ENCODE peak calls at places on chromosomes 1 and 21, in four cellular contexts. E is body of pancreas, P is pancreas, J is fibroblast of villous mesenchyme. Q is an unnamed sample.

GRCh38 chr1:12185556-12186276 is 18.9 kb downstream of the TNFRSF1B start:
- DNase-seq in P (peak), J (peak), E (no peak), Q (peak)

GRCh38 chr1:212700892-212701819 is 1.5 kb upstream of the BATF3 start:
- DNase-seq in P (no peak), E (peak), J (peak), Q (peak)

GRCh38 chr1:86596891-86597290 is 50.0 kb downstream of the CLCA4 start:
- DNase-seq in J (peak), E (no peak), P (no peak), Q (peak)

GRCh38 chr1:30413606-30414005 is 309.8 kb downstream of the MATN1 start:
- DNase-seq in J (no peak), E (no peak), P (no peak), Q (no peak)

GRCh38 chr1:237879195-237879594 is 11.5 kb downstream of the ZP4 start:
- DNase-seq in E (no peak), J (peak), P (no peak), Q (peak)

GRCh38 chr1:74652711-74653131 is 20.9 kb downstream of the ERICH3 start:
- DNase-seq in J (peak), E (no peak), P (no peak), Q (peak)

GRCh38 chr1:48684381-48684780 is 92.3 kb downstream of the BEND5 start:
- DNase-seq in E (no peak), P (no peak), J (no peak), Q (no peak)

GRCh38 chr1:65615859-65616258 is 176.8 kb upstream of the PDE4B start:
- DNase-seq in P (no peak), E (no peak), J (no peak), Q (peak)

GRCh38 chr1:234643111-234643849 is 33.3 kb upstream of the IRF2BP2 start:
- DNase-seq in J (no peak), E (peak), P (peak), Q (no peak)

GRCh38 chr1:191284175-191284574 is 806.5 kb upstream of the BRINP3 start:
- DNase-seq in E (no peak), P (no peak), J (no peak), Q (no peak)

GRCh38 chr1:47434051-47434842 is 3.6 kb upstream of the FOXD2 start:
- DNase-seq in P (peak), E (peak), J (peak), Q (peak)

GRCh38 chr1:39892611-39893595 is 8.8 kb downstream of the MYCL start:
- DNase-seq in P (no peak), J (peak), E (peak), Q (peak)

GRCh38 chr1:53654216-53655210 is 84.5 kb downstream of the GLIS1 start:
- DNase-seq in E (no peak), P (no peak), J (peak), Q (peak)

GRCh38 chr1:237566581-237566980 is 324.1 kb downstream of the ZP4 start:
- DNase-seq in E (no peak), P (no peak), J (no peak), Q (no peak)

GRCh38 chr21:41606706-41607105 is 98.7 kb upstream of the TMPRSS2 start:
- DNase-seq in E (no peak), J (no peak), P (no peak), Q (no peak)

GRCh38 chr1:238660849-238661248 is 725.5 kb upstream of the CHRM3 start:
- DNase-seq in P (no peak), J (no peak), E (no peak), Q (no peak)

GRCh38 chr1:172997941-172998361 is 52.8 kb downstream of the TNFSF18 start:
- DNase-seq in E (no peak), P (no peak), J (peak), Q (peak)

GRCh38 chr1:242467556-242468145 is 56.8 kb downstream of the PLD5 start:
- DNase-seq in P (no peak), J (peak), E (peak), Q (peak)

GRCh38 chr1:38953433-38953860 is 11.8 kb upstream of the RHBDL2 start:
- DNase-seq in E (no peak), P (no peak), J (no peak), Q (no peak)

GRCh38 chr1:74531807-74532206 is 19.4 kb upstream of the LRRC53 start:
- DNase-seq in P (no peak), J (no peak), E (no peak), Q (no peak)

GRCh38 chr1:117339866-117340357 is 27.3 kb upstream of the MAN1A2 start:
- DNase-seq in E (peak), P (no peak), J (peak), Q (peak)
- TF ChIP-seq CTCF in E (no peak), P (no peak), J (peak), Q (no peak)

GRCh38 chr1:79090985-79091384 is 84.5 kb upstream of the ADGRL4 start:
- DNase-seq in P (no peak), J (peak), E (no peak), Q (peak)

GRCh38 chr1:79089946-79090345 is 83.4 kb upstream of the ADGRL4 start:
- DNase-seq in J (no peak), P (no peak), E (no peak), Q (no peak)
- H3K4me3 ChIP-seq in J (no peak), P (no peak), E (no peak), Q (no peak)

DNA sequence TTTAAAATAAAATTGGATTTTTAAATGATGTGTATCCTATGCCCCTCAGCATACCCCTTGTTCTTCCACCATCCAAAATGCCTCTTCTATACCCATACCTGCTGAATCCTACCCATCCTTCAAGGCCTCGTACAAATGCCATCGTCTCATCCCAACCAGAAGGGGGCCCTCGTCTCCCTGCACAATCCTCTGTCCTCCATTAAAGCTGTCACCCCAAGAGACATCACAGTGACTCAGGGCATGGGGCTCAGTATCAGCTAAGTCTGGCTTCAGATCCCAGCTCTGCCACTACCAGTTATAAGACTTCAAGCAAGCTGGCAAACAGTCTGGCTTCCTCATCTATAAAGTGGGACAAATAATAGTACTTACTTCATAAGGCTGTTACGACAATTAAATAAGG is 23.8 kb downstream of the IGFN1 start:
- DNase-seq in E (no peak), J (no peak), P (no peak), Q (no peak)
- TF ChIP-seq CTCF in E (no peak), J (no peak), P (no peak), Q (no peak)

DNA sequence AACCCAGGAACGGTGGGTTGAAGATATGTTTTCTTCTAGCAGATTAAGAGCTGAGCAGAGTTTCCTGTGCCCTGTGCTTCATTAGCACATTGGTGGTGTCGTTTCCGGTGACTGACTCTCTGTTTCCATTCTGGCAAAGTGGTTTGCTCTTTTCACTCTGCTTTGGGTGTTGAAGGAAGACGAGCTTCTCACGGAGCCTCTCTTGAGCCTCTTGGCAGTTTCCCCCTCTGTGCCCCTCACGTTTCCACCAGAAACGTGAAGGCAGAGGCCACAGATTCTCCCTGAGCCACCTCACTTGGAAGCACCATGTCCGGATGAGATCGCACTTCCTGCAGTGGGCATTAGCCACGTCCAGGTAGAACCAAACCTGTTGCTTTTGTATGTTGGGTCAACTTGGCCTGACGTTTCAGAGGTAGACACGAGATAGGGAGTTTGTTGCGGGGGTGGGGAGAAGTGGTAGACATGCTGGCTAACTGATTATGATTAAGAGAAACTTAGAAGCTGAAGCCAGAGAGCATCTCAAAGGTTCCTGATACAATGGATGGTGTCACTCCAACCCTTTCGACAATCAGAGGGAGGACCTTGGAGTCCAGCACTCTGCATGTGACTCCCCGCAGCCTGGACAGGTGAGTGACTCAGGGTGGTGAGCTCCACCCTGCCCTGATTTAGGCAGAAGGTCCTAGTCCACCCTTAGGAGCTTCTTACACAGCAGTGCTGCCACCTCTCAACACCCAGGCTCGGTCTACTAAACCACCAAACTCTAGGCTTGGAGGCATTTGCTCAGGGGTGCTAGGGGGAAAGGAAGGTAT is at the start of gene LAX1:
- DNase-seq in J (no peak), P (no peak), E (peak), Q (no peak)
- H3K4me3 ChIP-seq in J (no peak), P (no peak), E (no peak), Q (no peak)

DNA sequence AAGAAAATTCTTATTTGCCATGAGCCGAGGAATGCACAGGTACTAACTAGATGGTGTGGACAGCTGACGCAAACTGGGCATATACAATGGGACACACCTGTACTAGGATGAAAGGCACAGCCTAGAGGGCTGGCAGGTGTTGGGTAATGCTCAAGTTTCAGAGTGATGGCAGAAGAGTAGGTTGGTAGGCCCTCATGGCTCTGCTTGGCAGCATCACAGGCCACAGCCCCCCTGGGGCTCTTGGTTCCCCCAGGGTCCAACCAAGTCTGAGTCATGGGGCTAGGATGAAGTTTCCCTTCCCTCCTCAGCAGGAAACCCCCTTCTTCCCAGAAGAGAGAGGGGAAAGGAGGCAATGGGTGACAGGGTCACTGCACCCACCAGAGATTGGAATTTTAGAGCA is 35.2 kb downstream of the SPEN start:
- DNase-seq in E (no peak), P (no peak), J (no peak), Q (no peak)
- TF ChIP-seq CTCF in E (no peak), P (no peak), J (no peak), Q (no peak)

GRCh38 chr1:156927215-156928042 is 7.0 kb downstream of the LRRC71 start:
- DNase-seq in P (peak), J (peak), E (peak), Q (peak)
- H3K4me3 ChIP-seq in P (no peak), J (peak), E (no peak), Q (peak)

Q was measured in cardiac fibroblast.